ENCODE peak calls at places on chromosomes 3 and 15, in five cellular contexts. A is activated naive CD8-positive, alpha-beta T cell treated with anti-CD3 and anti-CD28 coated beads, Interleukin-2, amount 50 U/mL, for 24 hours; D is AG20443; O is lower leg skin; K is fibroblast of villous mesenchyme. U is an unnamed sample.

GRCh38 chr3:128226186-128226725 is 73.0 kb downstream of the EEFSEC start:
- DNase-seq in D (peak; percentile 33), K (no peak), O (no peak), A (no peak), U (no peak)

GRCh38 chr3:121362035-121362734 is 183.6 kb downstream of the POLQ start:
- DNase-seq in K (no peak), D (no peak), A (no peak), O (no peak), U (no peak)

GRCh38 chr3:146164951-146165350 is 4.0 kb upstream of the PLOD2 start:
- DNase-seq in D (no peak), A (no peak), O (no peak), K (no peak), U (no peak)

GRCh38 chr3:66582721-66583141 is 81.9 kb upstream of the LRIG1 start:
- DNase-seq in A (peak; percentile 19), K (no peak), O (peak; percentile 38), D (peak; percentile 60), U (no peak)

GRCh38 chr3:129676985-129677384 is 70.5 kb upstream of the PLXND1 start:
- DNase-seq in K (no peak), O (no peak), A (no peak), D (no peak), U (no peak)

GRCh38 chr15:51828621-51829359 is 663 bp upstream of the TMOD3 start:
- DNase-seq in D (peak; percentile 48), A (no peak), O (no peak), K (no peak), U (no peak)

GRCh38 chr3:119310052-119310451 is 15.9 kb downstream of the ARHGAP31 start:
- DNase-seq in D (peak; percentile 93), O (no peak), A (no peak), K (peak; percentile 93), U (no peak)

GRCh38 chr15:76823903-76824302 is 81.2 kb downstream of the SCAPER start:
- DNase-seq in A (no peak), D (no peak), O (no peak), K (no peak), U (no peak)

GRCh38 chr3:169999433-169999832 is 32.8 kb downstream of the SEC62 start:
- DNase-seq in D (no peak), K (no peak), A (no peak), O (no peak), U (no peak)

GRCh38 chr3:111352585-111352984 is 189.4 kb upstream of the CD96 start:
- DNase-seq in D (no peak), A (no peak), O (no peak), K (no peak), U (no peak)

GRCh38 chr3:72338942-72339749 is 509.1 kb downstream of the SHQ1 start:
- DNase-seq in K (peak; percentile 88), D (peak; percentile 87), O (no peak), A (peak; percentile 54), U (peak; percentile 78)

GRCh38 chr15:48868549-48868948 is 9.4 kb upstream of the EID1 start:
- DNase-seq in K (peak; percentile 93), D (peak; percentile 36), A (no peak), O (no peak), U (no peak)

GRCh38 chr15:95528920-95529319 is 801.6 kb upstream of the NR2F2 start:
- DNase-seq in O (no peak), K (no peak), D (no peak), A (no peak), U (no peak)

GRCh38 chr3:177705976-177706866 is 508.9 kb upstream of the TBL1XR1 start:
- DNase-seq in K (no peak), O (no peak), A (no peak), D (no peak), U (no peak)

GRCh38 chr15:39192376-39192775 is 388.5 kb upstream of the THBS1 start:
- DNase-seq in K (no peak), A (no peak), O (no peak), D (no peak), U (no peak)

GRCh38 chr3:171257251-171258179 is 202.7 kb downstream of the TNIK start:
- DNase-seq in O (no peak), A (no peak), K (peak; percentile 38), D (peak; percentile 78), U (no peak)

GRCh38 chr3:190322604-190323240 is 476 bp upstream of the CLDN1 start:
- DNase-seq in K (peak; percentile 25), O (no peak), A (no peak), D (no peak), U (no peak)

GRCh38 chr15:63135804-63136203 is 14.1 kb downstream of the LACTB start:
- DNase-seq in O (no peak), K (peak; percentile 89), D (peak; percentile 60), A (no peak), U (no peak)

GRCh38 chr15:39345176-39345575 is 235.7 kb upstream of the THBS1 start:
- DNase-seq in K (peak; percentile 88), A (no peak), D (peak; percentile 51), O (no peak), U (no peak)

GRCh38 chr3:117735481-117736101 is 1026.0 kb downstream of the TUSC7 start:
- DNase-seq in K (peak; percentile 41), D (peak; percentile 42), A (no peak), O (no peak), U (no peak)

GRCh38 chr3:194573680-194574437 is 59.4 kb downstream of the TMEM44 start:
- DNase-seq in O (no peak), K (peak; percentile 67), A (peak; percentile 26), D (peak; percentile 43), U (no peak)

GRCh38 chr3:56593455-56594158 is 36.6 kb downstream of the CCDC66 start:
- DNase-seq in A (no peak), D (no peak), O (no peak), K (no peak), U (no peak)

GRCh38 chr15:68379759-68380290 is 52.1 kb downstream of the ITGA11 start:
- DNase-seq in D (no peak), K (peak; percentile 68), A (no peak), O (peak; percentile 10), U (peak; percentile 37)

GRCh38 chr3:150074697-150075416 is 104.2 kb upstream of the PFN2 start:
- DNase-seq in O (no peak), A (no peak), K (peak; percentile 32), D (no peak), U (no peak)

GRCh38 chr3:36434682-36435426 is 54.5 kb downstream of the STAC start:
- DNase-seq in O (peak; percentile 21), D (peak; percentile 76), A (no peak), K (peak; percentile 17), U (no peak)

GRCh38 chr3:15860014-15860934 is 62.5 kb upstream of the ANKRD28 start:
- DNase-seq in K (peak; percentile 67), D (peak; percentile 66), O (peak; percentile 23), A (peak; percentile 61), U (peak; percentile 76)

GRCh38 chr3:78613366-78614008 is 1154.3 kb downstream of the ROBO1 start:
- DNase-seq in K (no peak), A (no peak), D (no peak), O (no peak), U (no peak)

GRCh38 chr3:179149239-179149887 is 1.2 kb downstream of the PIK3CA start:
- DNase-seq in O (peak; percentile 29), A (peak; percentile 42), K (peak; percentile 39), D (peak; percentile 22), U (no peak)

GRCh38 chr15:44735482-44736260 is 657 bp upstream of the TRIM69 start:
- DNase-seq in K (peak; percentile 61), O (no peak), D (peak; percentile 14), A (peak; percentile 65), U (peak; percentile 74)

GRCh38 chr3:188349963-188350332 is 196.0 kb downstream of the LPP start:
- DNase-seq in K (no peak), D (no peak), A (no peak), O (no peak), U (no peak)

GRCh38 chr15:34070003-34070402 is 31.0 kb upstream of the AVEN start:
- DNase-seq in D (no peak), O (no peak), A (no peak), K (no peak), U (no peak)

GRCh38 chr3:48655586-48655985 is 7.1 kb downstream of the CELSR3 start:
- DNase-seq in D (peak; percentile 27), K (no peak), A (peak; percentile 60), O (no peak), U (no peak)

GRCh38 chr3:51891242-51892039 is 11.7 kb downstream of the IQCF1 start:
- DNase-seq in K (no peak), O (no peak), D (no peak), A (no peak), U (no peak)

GRCh38 chr15:57734860-57735259 is 28.3 kb downstream of the POLR2M start:
- DNase-seq in A (no peak), K (no peak), D (no peak), O (no peak), U (no peak)